ENCODE peak calls at places on chromosomes 16 and 17, in four cellular contexts. U is activated naive CD4-positive, alpha-beta T cell; J is T-helper 9 cell; K is stimulated activated CD8-positive, alpha-beta memory T cell treated with anti-CD3 and anti-CD28 coated beads, Interleukin-12 subunit alpha, Interleukin-12 subunit beta, amount 100 ng/mL, for 4 hours. D is an unnamed sample.

GRCh38 chr17:80586464-80587228 is 42.0 kb downstream of the RPTOR start:
- DNase-seq in U (no peak), J (no peak), K (no peak), D (no peak)

GRCh38 chr17:57927048-57927723 is 28.0 kb downstream of the CUEDC1 start:
- DNase-seq in U (no peak), J (no peak), K (no peak), D (no peak)

GRCh38 chr17:2068589-2069051 is 13.7 kb downstream of the HIC1 start:
- DNase-seq in U (no peak), J (no peak), K (no peak), D (no peak)

GRCh38 chr16:27366687-27367462 is 35.1 kb upstream of the IL21R start:
- DNase-seq in U (no peak), J (peak; percentile 23), K (peak; percentile 34), D (no peak)

GRCh38 chr17:66126231-66126630 is 65.7 kb downstream of the CEP112 start:
- DNase-seq in U (no peak), J (no peak), K (no peak), D (no peak)

GRCh38 chr17:58279016-58279671 is 1.6 kb downstream of the MPO start:
- DNase-seq in U (no peak), J (no peak), K (no peak), D (no peak)

GRCh38 chr17:64334851-64335250 is 55.8 kb downstream of the PECAM1 start:
- DNase-seq in U (no peak), J (no peak), K (no peak), D (no peak)

GRCh38 chr16:55664786-55665407 is 9.1 kb downstream of the SLC6A2 start:
- DNase-seq in U (no peak), J (no peak), K (no peak), D (no peak)

GRCh38 chr16:64051826-64052225 is 1070.0 kb downstream of the CDH11 start:
- DNase-seq in U (no peak), J (no peak), K (no peak), D (no peak)

GRCh38 chr16:22141746-22142145 is 20.6 kb upstream of the SDR42E2 start:
- DNase-seq in U (no peak), J (no peak), K (no peak), D (no peak)

GRCh38 chr16:88638323-88639230 is at the start of gene IL17C:
- DNase-seq in U (no peak), J (no peak), K (no peak), D (peak; percentile 34)

GRCh38 chr17:50689251-50689650 is 18.5 kb downstream of the ANKRD40 start:
- DNase-seq in U (no peak), J (no peak), K (no peak), D (no peak)

GRCh38 chr17:40707720-40708119 is 4.2 kb upstream of the KRT24 start:
- DNase-seq in U (no peak), J (no peak), K (no peak), D (no peak)

GRCh38 chr17:14774774-14775173 is 473.9 kb downstream of the HS3ST3B1 start:
- DNase-seq in U (no peak), J (no peak), K (no peak), D (no peak)

GRCh38 chr17:40109471-40109824 is 9.1 kb upstream of the NR1D1 start:
- DNase-seq in U (no peak), J (no peak), K (no peak), D (no peak)

GRCh38 chr17:14169287-14169686 is 67.4 kb downstream of the CDRT15 start:
- DNase-seq in U (no peak), J (no peak), K (no peak), D (no peak)

GRCh38 chr17:36933174-36934143 is 3.8 kb upstream of the LHX1 start:
- DNase-seq in U (no peak), J (no peak), K (no peak), D (no peak)

GRCh38 chr17:59699218-59699617 is 8.0 kb downstream of the PTRH2 start:
- DNase-seq in U (no peak), J (no peak), K (no peak), D (no peak)

GRCh38 chr16:56792960-56793359 is 63.0 kb downstream of the NUP93 start:
- DNase-seq in U (no peak), J (no peak), K (no peak), D (no peak)

GRCh38 chr16:20744922-20745440 is 3.4 kb upstream of the THUMPD1 start:
- DNase-seq in U (no peak), J (no peak), K (no peak), D (no peak)